ENCODE peak calls at places on chromosomes 3 and 15, in five cellular contexts. P is H9, E is upper lobe of right lung, J is HCT116, N is heart right ventricle. H is an unnamed sample.

GRCh38 chr15:96268421-96269204 is 61.9 kb upstream of the NR2F2 start:
- DNase-seq in N (no peak), E (no peak), P (no peak), J (no peak), H (no peak)

GRCh38 chr3:15796771-15797599 is 794 bp downstream of the ANKRD28 start:
- DNase-seq in J (peak; percentile 56), P (no peak), E (no peak), N (no peak), H (no peak)

GRCh38 chr15:66080791-66081475 is 172.6 kb downstream of the MEGF11 start:
- DNase-seq in E (peak; percentile 17), J (no peak), P (peak; percentile 66), N (no peak), H (peak; percentile 90)

GRCh38 chr3:136396916-136397315 is 146.8 kb downstream of the PCCB start:
- DNase-seq in J (no peak), E (no peak), P (no peak), N (no peak), H (no peak)

GRCh38 chr3:18103591-18103990 is 321.5 kb downstream of the SATB1 start:
- DNase-seq in E (no peak), N (no peak), J (no peak), P (no peak), H (no peak)

GRCh38 chr3:80519436-80519835 is 751.6 kb upstream of the ROBO1 start:
- DNase-seq in N (no peak), J (no peak), E (no peak), P (no peak), H (no peak)

GRCh38 chr3:35383216-35383615 is 256.1 kb upstream of the ARPP21 start:
- DNase-seq in E (no peak), P (no peak), J (no peak), N (no peak), H (no peak)

GRCh38 chr15:92848852-92849598 is 51.1 kb upstream of the CHD2 start:
- DNase-seq in J (no peak), P (no peak), E (no peak), N (no peak), H (no peak)

GRCh38 chr3:141797167-141797773 is 34.1 kb downstream of the GRK7 start:
- DNase-seq in N (peak; percentile 80), P (peak; percentile 85), E (peak; percentile 69), J (no peak), H (no peak)

GRCh38 chr15:28952666-28953491 is 67.1 kb downstream of the APBA2 start:
- DNase-seq in J (no peak), E (no peak), P (peak; percentile 18), N (no peak), H (peak; percentile 51)

GRCh38 chr3:132661120-132661519 is 991 bp downstream of the UBA5 start:
- DNase-seq in E (no peak), J (no peak), N (no peak), P (no peak), H (no peak)

GRCh38 chr15:39936187-39936586 is 2.3 kb downstream of the EIF2AK4 start:
- DNase-seq in N (no peak), J (no peak), P (no peak), E (no peak), H (no peak)

GRCh38 chr15:79863886-79864285 is 32.9 kb downstream of the MTHFS start:
- DNase-seq in E (no peak), P (no peak), N (no peak), J (no peak), H (no peak)

GRCh38 chr3:171266034-171266805 is 194.0 kb downstream of the TNIK start:
- DNase-seq in J (no peak), E (no peak), P (no peak), N (no peak), H (no peak)

GRCh38 chr15:78070049-78070698 is 7.3 kb downstream of the TBC1D2B start:
- DNase-seq in J (no peak), N (no peak), P (no peak), E (no peak), H (no peak)

GRCh38 chr15:84955089-84955848 is 26.4 kb upstream of the PDE8A start:
- DNase-seq in N (peak; percentile 71), J (peak; percentile 67), E (peak; percentile 84), P (peak; percentile 78), H (no peak)

GRCh38 chr3:56923546-56924224 is 121.9 kb upstream of the ARHGEF3 start:
- DNase-seq in N (no peak), J (peak; percentile 18), E (no peak), P (no peak), H (no peak)

GRCh38 chr3:23875326-23875725 is 41.5 kb downstream of the NKIRAS1 start:
- DNase-seq in J (no peak), P (no peak), E (no peak), N (no peak), H (no peak)
- TF ChIP-seq CTCF in J (no peak), P (no peak), E (no peak), N (no peak), H (no peak)

DNA sequence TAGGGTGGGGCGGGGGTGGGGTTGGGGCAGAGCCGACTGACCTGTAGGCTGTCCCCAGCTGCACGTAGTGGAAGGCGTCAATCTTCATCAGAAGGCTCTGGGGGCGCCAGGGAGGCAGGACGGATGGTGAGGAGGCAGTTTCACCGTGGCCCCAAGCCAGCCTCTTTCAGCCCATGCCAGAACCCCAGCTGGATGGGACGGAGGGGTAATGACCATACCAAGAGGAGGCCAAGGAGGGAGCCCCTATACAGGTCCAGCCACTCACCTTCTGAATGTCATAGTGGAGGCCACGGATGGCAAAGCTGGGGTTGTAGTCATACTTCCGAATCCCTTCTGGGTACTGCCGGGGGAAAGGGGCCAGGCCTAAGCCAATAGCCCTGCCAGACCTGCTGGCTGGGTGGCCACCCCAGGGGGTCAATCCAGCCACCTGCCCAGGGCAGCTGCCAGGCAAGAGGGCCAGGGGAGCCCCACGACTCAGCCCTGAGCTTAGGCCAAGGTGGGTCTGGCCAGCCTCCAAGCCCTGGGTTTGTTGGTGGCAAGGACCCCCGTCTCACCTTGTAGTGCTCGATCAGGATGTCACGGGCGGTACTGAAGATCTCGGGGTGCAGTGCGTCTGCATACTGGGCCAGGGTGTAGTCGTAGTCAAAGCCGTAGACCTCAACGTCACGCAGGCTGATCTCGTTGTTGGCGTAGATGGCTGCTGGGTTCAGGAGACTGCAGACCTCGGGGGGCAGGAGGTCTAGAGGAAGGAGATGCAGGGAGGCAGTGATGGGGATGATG is 4.9 kb downstream of the NT5DC2 start:
- DNase-seq in N (peak; percentile 16), P (no peak), J (no peak), E (peak; percentile 62), H (no peak)
- TF ChIP-seq CTCF in N (no peak), P (no peak), J (no peak), E (no peak), H (no peak)

DNA sequence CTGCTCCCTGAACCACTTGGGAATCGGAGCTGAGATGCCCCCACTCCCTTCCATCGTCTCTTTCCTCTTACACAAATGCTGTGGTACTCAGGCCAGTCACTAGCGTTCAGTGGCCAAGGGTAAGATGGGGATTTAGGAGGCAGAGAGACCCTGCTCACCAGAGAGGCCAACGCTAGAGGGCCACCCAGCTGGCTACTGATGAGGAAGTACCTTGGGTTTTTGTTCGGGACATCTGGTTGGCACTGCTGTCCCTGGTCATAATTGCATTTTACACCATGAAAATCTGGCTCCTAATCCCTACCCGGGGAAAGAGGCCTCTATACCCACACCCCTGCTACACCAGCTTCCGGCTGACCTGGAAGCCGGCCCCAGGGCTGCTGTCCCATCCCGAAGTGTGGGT is 7.7 kb downstream of the MAP6D1 start:
- DNase-seq in N (no peak), J (no peak), P (no peak), E (no peak), H (no peak)
- TF ChIP-seq CTCF in N (no peak), J (no peak), P (no peak), E (no peak), H (no peak)

GRCh38 chr3:151156618-151157216 is 46.3 kb downstream of the GPR171 start:
- DNase-seq in E (no peak), N (no peak), J (peak; percentile 71), P (no peak), H (no peak)
- TF ChIP-seq CTCF in E (peak; percentile 54), N (peak; percentile 6), J (peak; percentile 45), P (peak; percentile 73), H (peak; percentile 63)

GRCh38 chr3:62873672-62874397 is 1.4 kb downstream of the CADPS start:
- DNase-seq in J (no peak), E (no peak), P (peak; percentile 93), N (peak; percentile 70), H (no peak)
- TF ChIP-seq CTCF in J (peak; percentile 6), E (no peak), P (peak; percentile 72), N (no peak), H (no peak)

DNA sequence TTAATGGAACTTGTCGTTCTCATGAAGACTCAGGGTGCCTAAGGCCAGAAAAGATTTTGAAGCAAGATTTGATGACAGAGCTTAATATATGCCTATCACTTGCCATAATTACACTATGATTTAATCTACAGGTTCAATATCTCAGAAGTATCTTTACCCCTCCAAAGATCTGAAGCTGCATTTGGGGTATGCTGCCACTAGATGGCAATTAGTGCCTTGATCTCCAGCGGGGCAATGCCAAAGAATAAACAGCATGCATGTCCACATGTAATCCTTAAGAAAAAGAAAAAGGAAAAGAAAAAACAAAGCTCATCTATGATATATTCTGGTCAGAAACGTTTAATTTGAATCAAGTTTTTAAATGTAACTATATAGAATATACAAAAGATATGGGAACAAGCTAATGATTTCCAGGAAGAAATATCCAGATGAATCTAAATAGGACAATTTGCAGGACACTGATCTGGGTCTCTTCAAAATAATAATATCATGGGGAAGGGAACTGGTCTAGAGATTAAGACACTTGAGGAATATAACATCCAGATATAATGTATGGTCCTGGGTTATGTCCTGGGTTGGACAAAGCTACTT is 55.0 kb upstream of the SOX14 start:
- DNase-seq in P (no peak), J (peak; percentile 10), E (no peak), N (no peak), H (no peak)
- TF ChIP-seq CTCF in P (peak; percentile 87), J (peak; percentile 53), E (peak; percentile 43), N (no peak), H (no peak)

H was measured in osteocyte.